ENCODE peak calls at places on chromosomes 12 and 14, in nine cellular contexts. P is mammary epithelial cell, D is mucosa of descending colon, R is psoas muscle, U is A549, S is lower leg skin, E is fibroblast of villous mesenchyme, K is AG09309, W is heart left ventricle. N is an unnamed sample.
A peak's percentile ranks its signal among the peaks of the same experiment; 100 is the strongest.

GRCh38 chr12:95694148-95694547 is 96.4 kb downstream of the NTN4 start:
- DNase-seq in U (no peak), P (no peak), W (peak; percentile 38), R (peak; percentile 21), S (no peak), E (no peak), D (peak; percentile 62), K (no peak), N (peak; percentile 41)

GRCh38 chr14:91111443-91111842 is 2.4 kb upstream of the DGLUCY start:
- DNase-seq in K (no peak), P (peak; percentile 42), S (no peak), W (no peak), U (no peak), D (no peak), E (no peak), R (no peak), N (no peak)

GRCh38 chr12:59595097-59595496 is 732 bp upstream of the SLC16A7 start:
- DNase-seq in U (no peak), K (no peak), S (no peak), W (no peak), D (no peak), R (no peak), E (no peak), P (no peak), N (no peak)

GRCh38 chr14:54664961-54665360 is 98.0 kb downstream of the SAMD4A start:
- DNase-seq in P (peak; percentile 86), U (no peak), R (no peak), D (no peak), W (no peak), E (peak; percentile 46), K (no peak), S (no peak), N (no peak)

GRCh38 chr14:47442206-47442605 is 233.2 kb downstream of the MDGA2 start:
- DNase-seq in E (no peak), W (no peak), U (no peak), D (no peak), P (peak; percentile 5), K (no peak), R (no peak), S (no peak), N (no peak)

GRCh38 chr12:121494093-121494787 is 86.6 kb downstream of the KDM2B start:
- DNase-seq in P (no peak), S (no peak), R (no peak), D (no peak), W (no peak), K (no peak), U (peak; percentile 57), E (peak; percentile 36), N (peak; percentile 37)

GRCh38 chr14:34204774-34205173 is 253.9 kb upstream of the EGLN3 start:
- DNase-seq in R (no peak), E (peak; percentile 15), D (no peak), S (no peak), U (no peak), K (no peak), W (no peak), P (no peak), N (no peak)

GRCh38 chr12:123393747-123394146 is 9.8 kb downstream of the KMT5A start:
- DNase-seq in U (no peak), E (peak; percentile 26), D (no peak), W (no peak), K (peak; percentile 16), P (no peak), S (no peak), R (no peak), N (no peak)

GRCh38 chr14:39015360-39015961 is 87.6 kb downstream of the SEC23A start:
- DNase-seq in D (no peak), E (peak; percentile 67), W (no peak), R (no peak), P (peak; percentile 11), S (no peak), K (peak; percentile 4), U (peak; percentile 46), N (no peak)

GRCh38 chr12:96241484-96242256 is 47.5 kb downstream of the ELK3 start:
- DNase-seq in P (no peak), R (peak; percentile 51), S (no peak), K (peak; percentile 92), W (peak; percentile 62), E (peak; percentile 70), D (no peak), U (no peak), N (no peak)

GRCh38 chr14:68771631-68772030 is 21.2 kb downstream of the ZFP36L1 start:
- DNase-seq in P (no peak), S (no peak), U (no peak), D (no peak), W (peak; percentile 72), K (no peak), E (no peak), R (no peak), N (peak; percentile 56)

GRCh38 chr14:102629700-102630365 is 37.4 kb downstream of the RCOR1 start:
- DNase-seq in U (no peak), R (no peak), D (no peak), P (no peak), E (peak; percentile 54), K (no peak), W (no peak), S (no peak), N (no peak)

GRCh38 chr12:58386136-58386535 is 444.8 kb downstream of the ATP23 start:
- DNase-seq in E (no peak), D (no peak), U (no peak), W (no peak), K (no peak), R (no peak), S (no peak), P (peak; percentile 36), N (no peak)

GRCh38 chr12:106098691-106099200 is 40.0 kb downstream of the NUAK1 start:
- DNase-seq in D (no peak), R (no peak), S (no peak), K (no peak), P (no peak), W (no peak), U (no peak), E (no peak), N (no peak)

GRCh38 chr12:20268121-20268732 is 100.1 kb upstream of the PDE3A start:
- DNase-seq in W (no peak), S (no peak), E (peak; percentile 25), P (no peak), D (no peak), K (no peak), U (no peak), R (no peak), N (no peak)

GRCh38 chr12:79959484-79959883 is 24.6 kb upstream of the PPP1R12A start:
- DNase-seq in D (no peak), K (no peak), E (no peak), S (no peak), U (no peak), R (no peak), P (no peak), W (no peak), N (no peak)

DNA sequence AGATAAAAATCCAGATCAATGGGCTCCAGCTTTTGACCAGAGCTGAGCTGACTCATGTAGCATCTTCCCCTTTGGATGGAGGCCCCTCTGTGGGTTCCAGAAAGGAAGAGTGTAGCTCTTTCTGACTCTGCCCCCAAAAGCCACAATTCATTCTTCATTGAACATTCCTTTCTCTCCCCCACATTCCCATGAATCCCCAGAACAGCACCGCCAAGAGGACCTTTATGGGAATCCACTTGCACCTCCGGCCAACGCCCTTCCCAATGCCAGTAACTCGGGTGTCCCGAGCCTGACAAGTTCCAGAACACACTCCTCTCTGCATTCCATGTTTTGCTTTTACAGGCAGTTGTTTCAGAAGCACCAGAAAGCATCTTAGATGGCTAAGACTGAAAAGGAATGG is 210.6 kb upstream of the DIO3 start:
- DNase-seq in D (peak; percentile 32), R (no peak), K (no peak), W (no peak), E (peak; percentile 39), P (no peak), U (no peak), S (no peak), N (no peak)
- TF ChIP-seq CTCF in D (no peak), R (no peak), K (no peak), W (no peak), E (peak; percentile 3), P (no peak), U (no peak), S (no peak), N (no peak)

GRCh38 chr14:61780125-61780524 is 17.9 kb downstream of the SNAPC1 start:
- DNase-seq in W (no peak), S (no peak), D (no peak), K (no peak), P (no peak), E (no peak), R (no peak), U (no peak), N (no peak)
- H3K4me3 ChIP-seq in W (no peak overlapping the region), S (no peak overlapping the region), D (no peak overlapping the region), K (no peak overlapping the region), P (no peak overlapping the region), E (no peak overlapping the region), R (no peak overlapping the region), U (no peak overlapping the region), N (no peak overlapping the region)

GRCh38 chr12:113980054-113980453 is 13.9 kb upstream of the RBM19 start:
- DNase-seq in E (no peak), P (no peak), S (no peak), D (no peak), W (no peak), K (no peak), R (no peak), U (no peak), N (no peak)

GRCh38 chr12:113980537-113981337 is 14.6 kb upstream of the RBM19 start:
- DNase-seq in P (peak; percentile 30), W (no peak), D (no peak), K (peak; percentile 25), E (peak; percentile 76), S (no peak), R (no peak), U (peak; percentile 36), N (no peak)

GRCh38 chr12:113974006-113974405 is 7.9 kb upstream of the RBM19 start:
- DNase-seq in S (no peak), E (no peak), W (no peak), P (no peak), U (no peak), K (no peak), D (no peak), R (no peak), N (no peak)

GRCh38 chr12:113981876-113982275 is 15.8 kb upstream of the RBM19 start:
- DNase-seq in K (no peak), D (no peak), P (no peak), S (no peak), U (no peak), R (no peak), E (no peak), W (no peak), N (no peak)

DNA sequence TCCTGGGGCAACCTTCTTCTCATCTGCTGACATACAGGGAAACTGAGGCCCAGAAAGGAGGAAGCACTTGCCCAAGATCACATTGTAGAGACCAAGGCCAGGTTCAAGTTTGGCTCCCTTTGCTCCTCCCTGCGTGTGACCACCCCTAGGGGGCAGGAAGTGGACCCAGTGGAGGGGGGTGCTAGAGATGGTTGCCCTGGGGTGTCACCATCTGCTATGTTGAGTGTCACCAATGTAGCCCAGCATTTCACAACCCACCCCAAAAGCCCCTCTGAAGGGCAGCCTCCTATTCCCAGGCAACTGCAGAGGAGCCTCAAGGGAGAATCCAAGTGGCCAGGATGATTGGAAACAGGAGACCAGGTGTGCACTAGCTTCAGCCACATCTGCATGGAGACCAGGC is 12.0 kb upstream of the RBM19 start:
- DNase-seq in P (no peak), D (no peak), S (no peak), U (no peak), W (no peak), E (no peak), R (no peak), K (no peak), N (no peak)
- TF ChIP-seq CTCF in P (no peak), D (no peak), S (no peak), U (no peak), W (no peak), E (no peak), R (no peak), K (no peak), N (no peak)

GRCh38 chr12:92029902-92030586 is 115.6 kb downstream of the BTG1 start:
- DNase-seq in S (no peak), K (no peak), U (no peak), P (no peak), E (no peak), W (no peak), D (no peak), R (no peak), N (no peak)
- H3K4me3 ChIP-seq in S (no peak overlapping the region), K (no peak overlapping the region), U (no peak overlapping the region), P (no peak overlapping the region), E (no peak overlapping the region), W (no peak overlapping the region), D (no peak overlapping the region), R (no peak overlapping the region), N (no peak overlapping the region)

N was measured in left ventricle myocardium inferior.